ENCODE peak calls at places on chromosome 14, in eight cellular contexts. O is fibroblast of lung, M is tibial artery, G is psoas muscle, U is WERI-Rb-1, E is brain microvascular endothelial cell, Z is right atrium auricular region, S is DND-41. I is an unnamed sample.

GRCh38 chr14:78356406-78356805 is 186.2 kb downstream of the NRXN3 start:
- DNase-seq in U (no peak), G (no peak), S (no peak), M (no peak), O (no peak), E (no peak), Z (no peak), I (no peak)

GRCh38 chr14:29528889-29529288 is 398.8 kb downstream of the PRKD1 start:
- DNase-seq in U (no peak), Z (no peak), G (no peak), M (no peak), E (no peak), S (no peak), O (peak; percentile 19), I (no peak)

GRCh38 chr14:37623552-37623951 is 28.1 kb downstream of the TTC6 start:
- DNase-seq in M (no peak), G (no peak), Z (no peak), O (peak; percentile 60), E (peak; percentile 90), U (no peak), S (no peak), I (no peak)

GRCh38 chr14:58876613-58877012 is 238.9 kb downstream of the DACT1 start:
- DNase-seq in O (no peak), U (no peak), S (no peak), G (no peak), E (no peak), Z (no peak), M (no peak), I (no peak)

GRCh38 chr14:95258156-95258555 is 61.6 kb downstream of the CLMN start:
- DNase-seq in S (no peak), O (no peak), U (no peak), G (no peak), M (no peak), E (no peak), Z (peak; percentile 4), I (no peak)

GRCh38 chr14:96246535-96246839 is 9.5 kb upstream of the BDKRB1 start:
- DNase-seq in Z (no peak), M (no peak), O (peak; percentile 96), E (peak; percentile 96), S (no peak), U (no peak), G (no peak), I (no peak)

GRCh38 chr14:106586098-106586704 is 1059.8 kb downstream of the TMEM121 start:
- DNase-seq in Z (no peak), O (no peak), S (peak; percentile 91), U (peak; percentile 50), E (no peak), G (no peak), M (no peak), I (no peak)

GRCh38 chr14:73815849-73816816 is 35.5 kb upstream of the PTGR2 start:
- DNase-seq in O (peak; percentile 67), Z (no peak), S (no peak), G (no peak), U (no peak), M (no peak), E (no peak), I (no peak)

GRCh38 chr14:33249361-33249760 is 310.7 kb downstream of the NPAS3 start:
- DNase-seq in G (no peak), Z (no peak), M (no peak), E (no peak), O (no peak), U (no peak), S (no peak), I (no peak)

GRCh38 chr14:99884834-99885648 is 91.8 kb downstream of the EML1 start:
- DNase-seq in E (peak; percentile 46), O (peak; percentile 59), U (no peak), Z (no peak), M (no peak), S (peak; percentile 24), G (no peak), I (no peak)

GRCh38 chr14:100384819-100385813 is 62.0 kb downstream of the SLC25A47 start:
- DNase-seq in E (peak; percentile 60), O (peak; percentile 75), S (no peak), Z (no peak), G (no peak), U (no peak), M (no peak), I (no peak)

GRCh38 chr14:59150990-59151389 is 37.5 kb upstream of the DAAM1 start:
- DNase-seq in E (no peak), O (no peak), U (no peak), G (no peak), Z (no peak), S (no peak), M (no peak), I (no peak)

GRCh38 chr14:28966416-28967233 is 200.0 kb downstream of the FOXG1 start:
- DNase-seq in G (no peak), M (no peak), S (no peak), Z (no peak), E (no peak), O (no peak), U (no peak), I (no peak)

GRCh38 chr14:30389901-30390394 is 169.0 kb upstream of the G2E3 start:
- DNase-seq in E (no peak), U (no peak), O (no peak), G (no peak), S (no peak), M (no peak), Z (no peak), I (no peak)

GRCh38 chr14:96051642-96052540 is 12.7 kb downstream of the C14orf132 start:
- DNase-seq in G (no peak), S (peak; percentile 6), M (no peak), E (no peak), O (no peak), Z (no peak), U (peak; percentile 36), I (peak; percentile 54)

GRCh38 chr14:94748667-94749347 is 21.1 kb downstream of the GSC start:
- DNase-seq in M (no peak), G (no peak), Z (no peak), S (peak; percentile 48), U (peak; percentile 58), E (peak; percentile 13), O (no peak), I (no peak)

GRCh38 chr14:68549057-68549421 is 243.8 kb downstream of the ZFP36L1 start:
- DNase-seq in E (peak; percentile 70), S (no peak), Z (no peak), U (no peak), M (peak; percentile 76), G (no peak), O (peak; percentile 88), I (no peak)

GRCh38 chr14:95265106-95266094 is 54.3 kb downstream of the CLMN start:
- DNase-seq in U (peak; percentile 55), G (no peak), S (peak; percentile 20), Z (no peak), M (no peak), O (peak; percentile 99), E (peak; percentile 96), I (no peak)

GRCh38 chr14:63344336-63344735 is 25.6 kb upstream of the GPHB5 start:
- DNase-seq in Z (no peak), O (no peak), U (no peak), M (no peak), G (no peak), E (no peak), S (no peak), I (no peak)

GRCh38 chr14:74620497-74620921 is 8.5 kb upstream of the LTBP2 start:
- DNase-seq in Z (no peak), M (no peak), O (peak; percentile 100), G (no peak), E (peak; percentile 96), U (no peak), S (no peak), I (no peak)

DNA sequence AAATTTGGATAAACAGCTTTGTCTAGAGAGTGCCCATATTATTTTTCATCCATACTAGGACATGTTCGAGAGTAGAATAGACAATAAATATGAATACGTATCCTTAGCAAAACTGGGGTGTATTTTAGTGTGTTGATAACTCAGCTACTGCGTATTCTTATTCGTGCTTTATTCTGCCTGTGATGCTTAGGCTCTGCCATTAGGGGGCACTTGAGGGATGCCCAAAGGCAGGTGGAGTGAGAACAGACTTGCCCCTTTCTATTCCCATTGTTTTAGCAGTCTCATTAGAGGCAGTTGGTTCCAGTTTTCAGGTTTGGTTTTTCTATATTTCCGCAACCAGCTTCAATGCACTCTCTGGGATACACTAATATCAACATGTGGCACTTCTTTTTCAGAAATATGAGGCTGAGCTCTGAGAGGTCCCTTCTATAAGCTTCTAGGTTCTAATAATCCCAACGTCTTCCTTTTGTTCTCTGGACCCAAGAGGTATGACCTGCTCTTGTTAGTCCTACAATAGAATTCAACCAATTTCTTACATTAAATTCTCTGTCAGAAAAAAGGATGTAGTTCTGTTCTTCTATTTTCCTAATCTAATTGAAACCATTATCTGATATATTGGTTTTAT is 985.7 kb upstream of the FBXO33 start:
- DNase-seq in S (peak; percentile 7), Z (no peak), O (peak; percentile 4), U (peak; percentile 43), E (no peak), M (no peak), G (no peak), I (no peak)
- TF ChIP-seq CTCF in S (peak; percentile 68), Z (peak; percentile 57), O (peak; percentile 6), U (peak; percentile 78), E (no peak), M (no peak), G (peak; percentile 27), I (peak; percentile 73)

GRCh38 chr14:55103005-55103640 is 25.9 kb upstream of the LGALS3 start:
- DNase-seq in E (peak; percentile 86), Z (peak; percentile 88), O (peak; percentile 97), G (peak; percentile 85), S (no peak), M (peak; percentile 88), U (no peak), I (no peak)
- TF ChIP-seq CTCF in E (no peak), Z (no peak), O (no peak), G (no peak), S (no peak), M (no peak), U (no peak), I (no peak)

DNA sequence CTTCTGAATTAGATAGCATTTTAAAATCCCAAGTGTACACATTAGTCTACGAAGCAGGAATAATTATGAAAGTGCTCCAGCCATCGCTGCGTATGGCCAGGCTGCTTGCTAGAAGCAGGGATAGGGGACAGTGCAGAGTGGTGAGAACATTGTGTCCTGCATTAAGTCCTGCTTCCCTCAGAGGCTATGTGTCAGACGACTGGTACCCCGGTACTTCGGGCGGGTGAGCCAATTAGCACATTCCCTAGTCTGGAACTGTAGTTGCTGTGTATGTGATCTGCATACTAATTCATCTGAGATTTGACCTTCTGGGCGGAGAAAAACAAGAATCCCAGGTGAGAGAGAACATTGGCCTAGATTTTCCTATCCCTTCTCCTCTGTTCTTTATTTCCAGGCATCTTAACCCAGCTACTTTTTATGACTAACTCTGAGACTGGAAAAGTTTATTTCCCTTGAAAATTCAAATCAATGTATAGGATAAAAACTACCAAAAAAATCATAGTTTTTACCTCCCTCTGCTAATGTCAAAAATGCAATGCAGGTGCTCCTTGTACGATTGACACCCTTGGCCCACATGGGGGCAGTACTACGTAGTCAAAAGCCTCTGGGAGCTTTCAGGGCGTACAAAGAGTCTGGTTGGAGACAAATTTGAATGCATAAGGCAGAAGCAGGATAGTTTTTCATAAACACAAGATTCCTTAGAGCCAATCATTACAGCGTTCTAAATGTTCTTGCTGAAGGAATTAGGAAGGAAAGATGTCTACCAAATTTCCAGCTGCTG is 764.3 kb downstream of the NOVA1 start:
- DNase-seq in M (no peak), E (peak; percentile 7), S (peak; percentile 7), Z (no peak), O (peak; percentile 13), G (no peak), U (peak; percentile 35), I (no peak)
- TF ChIP-seq CTCF in M (no peak), E (peak; percentile 40), S (peak; percentile 56), Z (peak; percentile 24), O (peak; percentile 49), G (no peak), U (peak; percentile 45), I (peak; percentile 9)

GRCh38 chr14:21913759-21914158 is 240.1 kb upstream of the OR4E1 start:
- DNase-seq in G (peak; percentile 44), U (peak; percentile 42), Z (peak; percentile 64), O (peak; percentile 15), M (no peak), E (peak; percentile 86), S (peak; percentile 82), I (no peak)
- TF ChIP-seq CTCF in G (no peak), U (peak; percentile 59), Z (peak; percentile 60), O (peak; percentile 57), M (no peak), E (peak; percentile 82), S (peak; percentile 90), I (peak; percentile 42)

I was measured in osteocyte.